ENCODE peak calls at places on chromosomes 11 and 22, in four cellular contexts. B is foreskin fibroblast, L is MCF 10A, K is fibroblast of pulmonary artery. Q is an unnamed sample.

GRCh38 chr11:130554241-130555055 is 106.0 kb downstream of the ADAMTS15 start:
- DNase-seq in B (peak; percentile 55), L (no peak), K (no peak), Q (no peak)

GRCh38 chr11:114725623-114726022 is 47.3 kb downstream of the NXPE2 start:
- DNase-seq in B (no peak), L (no peak), K (no peak), Q (no peak)

GRCh38 chr11:13681470-13681869 is 13.0 kb downstream of the FAR1 start:
- DNase-seq in B (no peak), L (no peak), K (no peak), Q (no peak)

GRCh38 chr11:75236062-75236461 is 4.5 kb upstream of the TPBGL start:
- DNase-seq in B (no peak), L (no peak), K (no peak), Q (no peak)

GRCh38 chr11:88352139-88352538 is 14.6 kb upstream of the CTSC start:
- DNase-seq in B (peak; percentile 41), L (no peak), K (peak; percentile 27), Q (peak; percentile 51)

GRCh38 chr11:5701184-5701583 is 11.6 kb downstream of the TRIM22 start:
- DNase-seq in B (no peak), L (no peak), K (no peak), Q (no peak)

GRCh38 chr11:22778642-22779041 is 51.0 kb downstream of the SVIP start:
- DNase-seq in B (no peak), L (no peak), K (no peak), Q (no peak)

GRCh38 chr11:44453213-44453612 is 112.2 kb upstream of the CD82 start:
- DNase-seq in B (no peak), L (no peak), K (no peak), Q (peak; percentile 81)

GRCh38 chr11:117839936-117840813 is 15.6 kb upstream of the FXYD2 start:
- DNase-seq in B (no peak), L (no peak), K (no peak), Q (no peak)

GRCh38 chr22:28810839-28811491 is 10.6 kb upstream of the XBP1 start:
- DNase-seq in B (no peak), L (no peak), K (peak; percentile 21), Q (no peak)

GRCh38 chr11:65810046-65810868 is 23.4 kb downstream of the OVOL1 start:
- DNase-seq in B (no peak), L (peak; percentile 30), K (no peak), Q (no peak)

GRCh38 chr11:96878299-96879051 is 488.7 kb downstream of the JRKL start:
- DNase-seq in B (no peak), L (no peak), K (no peak), Q (no peak)

GRCh38 chr11:15884792-15885540 is 471.4 kb downstream of the SOX6 start:
- DNase-seq in B (no peak), L (no peak), K (no peak), Q (no peak)

GRCh38 chr22:21042978-21043855 is 2.5 kb upstream of the LRRC74B start:
- DNase-seq in B (peak; percentile 22), L (no peak), K (no peak), Q (no peak)

GRCh38 chr11:128471138-128471661 is 116.2 kb downstream of the ETS1 start:
- DNase-seq in B (no peak), L (no peak), K (no peak), Q (no peak)

GRCh38 chr22:37232140-37232998 is 11.7 kb downstream of the RAC2 start:
- DNase-seq in B (no peak), L (no peak), K (no peak), Q (no peak)

GRCh38 chr11:114181752-114182151 is 114.4 kb upstream of the NNMT start:
- DNase-seq in B (no peak), L (no peak), K (no peak), Q (no peak)

GRCh38 chr22:28425211-28425610 is 254.4 kb downstream of the TTC28 start:
- DNase-seq in B (peak; percentile 15), L (no peak), K (no peak), Q (no peak)

GRCh38 chr11:94068764-94069163 is 47.6 kb downstream of the HEPHL1 start:
- DNase-seq in B (no peak), L (peak; percentile 22), K (no peak), Q (no peak)

GRCh38 chr11:130198292-130198691 is 38.7 kb downstream of the ST14 start:
- DNase-seq in B (no peak), L (no peak), K (no peak), Q (no peak)

GRCh38 chr22:32695451-32695891 is 106.0 kb upstream of the TIMP3 start:
- DNase-seq in B (peak; percentile 97), L (peak; percentile 61), K (peak; percentile 54), Q (peak; percentile 66)

GRCh38 chr11:112627588-112628045 is 333.6 kb upstream of the NCAM1 start:
- DNase-seq in B (no peak), L (no peak), K (no peak), Q (no peak)

GRCh38 chr11:77302752-77303151 is 1.3 kb upstream of the GDPD4 start:
- DNase-seq in B (no peak), L (no peak), K (no peak), Q (no peak)

GRCh38 chr11:75603791-75604736 is 42.0 kb downstream of the SERPINH1 start:
- DNase-seq in B (peak; percentile 95), L (peak; percentile 96), K (peak; percentile 92), Q (peak; percentile 90)

GRCh38 chr11:4511267-4511666 is 28.8 kb downstream of the OR52K1 start:
- DNase-seq in B (peak; percentile 73), L (no peak), K (no peak), Q (no peak)

GRCh38 chr11:108647701-108648527 is 17.0 kb upstream of the DDX10 start:
- DNase-seq in B (peak; percentile 91), L (peak; percentile 82), K (peak; percentile 89), Q (peak; percentile 90)

GRCh38 chr11:130476200-130476921 is 27.9 kb downstream of the ADAMTS15 start:
- DNase-seq in B (peak; percentile 50), L (no peak), K (no peak), Q (peak; percentile 81)

GRCh38 chr11:86748296-86748695 is 52.0 kb upstream of the PRSS23 start:
- DNase-seq in B (peak; percentile 79), L (no peak), K (no peak), Q (no peak)

GRCh38 chr11:44928807-44929206 is 21.9 kb downstream of the TP53I11 start:
- DNase-seq in B (no peak), L (no peak), K (no peak), Q (no peak)

DNA sequence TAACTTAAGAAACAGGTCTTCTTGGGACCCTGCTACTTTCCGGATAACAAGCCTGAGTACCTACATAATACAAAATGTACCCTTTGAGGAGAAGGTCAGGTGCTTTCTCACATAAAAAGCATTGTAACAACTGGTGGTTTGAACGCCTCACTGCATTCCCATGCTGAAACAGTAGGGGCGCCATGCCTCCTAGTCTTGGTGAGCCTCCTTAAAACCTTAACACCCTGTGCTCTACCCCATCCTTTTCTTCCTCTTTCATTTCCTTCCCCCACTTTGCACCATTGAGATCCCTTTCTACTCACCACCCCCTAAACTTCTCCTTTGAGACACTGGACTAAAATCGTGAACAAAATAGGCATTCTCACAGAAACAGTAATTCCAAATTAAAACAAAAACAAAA is 729.3 kb downstream of the NTM start:
- DNase-seq in B (no peak), L (no peak), K (no peak), Q (peak; percentile 32)
- TF ChIP-seq CTCF in B (no peak), L (no peak), K (peak; percentile 42), Q (peak; percentile 45)

GRCh38 chr11:63682045-63682915 is 980 bp downstream of the RTN3 start:
- DNase-seq in B (peak; percentile 77), L (peak; percentile 33), K (peak; percentile 24), Q (peak; percentile 37)
- TF ChIP-seq CTCF in B (no peak), L (peak; percentile 14), K (no peak), Q (no peak)

GRCh38 chr11:394034-394857 is at the start of gene PKP3:
- DNase-seq in B (peak; percentile 73), L (peak; percentile 94), K (peak; percentile 36), Q (peak; percentile 52)
- TF ChIP-seq CTCF in B (no peak), L (no peak), K (no peak), Q (no peak)

GRCh38 chr11:95417832-95418231 is 186.8 kb upstream of the SESN3 start:
- DNase-seq in B (no peak), L (no peak), K (no peak), Q (no peak)
- TF ChIP-seq CTCF in B (no peak), L (no peak), K (no peak), Q (no peak)

GRCh38 chr11:84564180-84564866 is 1062.8 kb downstream of the DLG2 start:
- DNase-seq in B (peak; percentile 44), L (peak; percentile 48), K (peak; percentile 68), Q (peak; percentile 43)
- TF ChIP-seq CTCF in B (peak; percentile 75), L (peak; percentile 62), K (peak; percentile 90), Q (peak; percentile 82)

GRCh38 chr22:35625763-35626162 is 8.6 kb upstream of the MB start:
- DNase-seq in B (no peak), L (no peak), K (no peak), Q (no peak)

GRCh38 chr22:35629406-35630234 is 12.5 kb upstream of the MB start:
- DNase-seq in B (peak; percentile 98), L (peak; percentile 96), K (peak; percentile 97), Q (peak; percentile 98)

GRCh38 chr22:35628732-35629131 is 11.6 kb upstream of the MB start:
- DNase-seq in B (no peak), L (no peak), K (no peak), Q (no peak)

GRCh38 chr22:35624547-35624946 is 7.4 kb upstream of the MB start:
- DNase-seq in B (no peak), L (no peak), K (no peak), Q (no peak)

GRCh38 chr22:35627267-35628041 is 10.3 kb upstream of the MB start:
- DNase-seq in B (peak; percentile 93), L (peak; percentile 88), K (peak; percentile 91), Q (peak; percentile 96)
- TF ChIP-seq CTCF in B (peak; percentile 48), L (peak; percentile 58), K (peak; percentile 56), Q (peak; percentile 53)

DNA sequence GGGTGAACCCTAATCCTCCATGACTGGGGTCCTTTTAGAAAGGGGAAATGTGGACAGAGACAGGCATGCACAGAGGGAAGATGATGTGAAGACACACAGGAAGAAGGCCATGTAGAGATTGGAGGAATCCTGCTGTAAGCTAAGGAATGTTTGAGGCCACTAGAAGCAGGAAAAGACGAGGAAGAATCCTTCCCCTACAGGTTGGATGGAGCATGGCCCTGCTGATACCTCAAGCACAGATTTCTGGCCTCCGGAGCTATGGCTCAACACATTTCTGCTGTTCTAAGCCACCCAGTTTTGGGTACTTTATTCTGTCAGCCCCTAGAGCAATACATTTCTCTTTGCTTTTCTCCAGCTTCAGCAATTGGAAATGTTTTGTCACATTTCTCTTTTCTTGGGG is 487.0 kb downstream of the MIAT start:
- DNase-seq in B (no peak), L (no peak), K (no peak), Q (no peak)
- TF ChIP-seq CTCF in B (no peak), L (no peak), K (peak; percentile 1), Q (no peak)

DNA sequence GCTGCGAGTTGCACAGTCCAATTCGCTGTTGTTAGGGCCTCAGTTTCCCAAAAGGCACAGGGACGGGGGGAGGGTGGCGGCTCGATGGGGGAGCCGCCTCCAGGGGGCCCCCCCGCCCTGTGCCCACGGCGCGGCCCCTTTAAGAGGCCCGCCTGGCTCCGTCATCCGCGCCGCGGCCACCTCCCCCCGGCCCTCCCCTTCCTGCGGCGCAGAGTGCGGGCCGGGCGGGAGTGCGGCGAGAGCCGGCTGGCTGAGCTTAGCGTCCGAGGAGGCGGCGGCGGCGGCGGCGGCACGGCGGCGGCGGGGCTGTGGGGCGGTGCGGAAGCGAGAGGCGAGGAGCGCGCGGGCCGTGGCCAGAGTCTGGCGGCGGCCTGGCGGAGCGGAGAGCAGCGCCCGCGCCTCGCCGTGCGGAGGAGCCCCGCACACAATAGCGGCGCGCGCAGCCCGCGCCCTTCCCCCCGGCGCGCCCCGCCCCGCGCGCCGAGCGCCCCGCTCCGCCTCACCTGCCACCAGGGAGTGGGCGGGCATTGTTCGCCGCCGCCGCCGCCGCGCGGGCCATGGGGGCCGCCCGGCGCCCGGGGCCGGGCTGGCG is at the start of gene BCR:
- DNase-seq in B (peak; percentile 89), L (peak; percentile 70), K (peak; percentile 71), Q (peak; percentile 86)
- TF ChIP-seq CTCF in B (no peak), L (no peak), K (no peak), Q (no peak)